ENCODE peak calls at places on chromosomes 16 and 17, in five cellular contexts. L is activated CD4-positive, alpha-beta T cell treated with anti-CD3 and anti-CD28 coated beads, Interleukin-2, amount 50 U/mL, for 48 hours; E is ureter; Q is cardiac fibroblast; J is activated naive CD4-positive, alpha-beta T cell. P is an unnamed sample.

GRCh38 chr17:10618202-10618635 is 38.9 kb downstream of the MYH3 start:
- DNase-seq in E (peak; percentile 63), L (peak; percentile 69), J (peak; percentile 46), Q (peak; percentile 74), P (peak; percentile 22)

GRCh38 chr16:2287916-2288547 is 20.1 kb upstream of the RNPS1 start:
- DNase-seq in J (no peak), E (no peak), L (no peak), Q (no peak), P (no peak)

GRCh38 chr16:1338119-1338730 is 4.8 kb downstream of the BAIAP3 start:
- DNase-seq in L (peak; percentile 34), Q (no peak), J (peak; percentile 12), E (no peak), P (no peak)

GRCh38 chr17:48213797-48214196 is 106.2 kb downstream of the SNX11 start:
- DNase-seq in J (no peak), Q (no peak), L (no peak), E (no peak), P (no peak)

GRCh38 chr16:11992008-11992584 is 15.6 kb downstream of the SNX29 start:
- DNase-seq in L (no peak), Q (no peak), J (no peak), E (no peak), P (peak; percentile 38)

GRCh38 chr16:86505185-86505898 is 5.0 kb upstream of the FOXF1 start:
- DNase-seq in L (no peak), E (no peak), J (no peak), Q (no peak), P (no peak)

GRCh38 chr17:27878776-27879562 is 14.2 kb downstream of the LYRM9 start:
- DNase-seq in E (no peak), Q (no peak), L (peak; percentile 50), J (peak; percentile 44), P (no peak)

GRCh38 chr17:17108681-17109049 is 66.4 kb downstream of the MPRIP start:
- DNase-seq in L (no peak), E (peak; percentile 64), Q (no peak), J (no peak), P (no peak)

GRCh38 chr16:88529596-88529995 is 40.6 kb upstream of the ZC3H18 start:
- DNase-seq in J (no peak), Q (no peak), L (no peak), E (no peak), P (no peak)

GRCh38 chr17:57256708-57257112 is 387 bp downstream of the MSI2 start:
- DNase-seq in L (peak; percentile 44), J (peak; percentile 33), Q (peak; percentile 19), E (no peak), P (peak; percentile 36)

GRCh38 chr17:34252138-34252889 is 2.8 kb upstream of the CCL2 start:
- DNase-seq in E (peak; percentile 93), Q (peak; percentile 94), J (no peak), L (no peak), P (peak; percentile 91)

GRCh38 chr17:28573521-28573920 is 2.2 kb upstream of the PIGS start:
- DNase-seq in L (no peak), J (no peak), Q (no peak), E (no peak), P (no peak)

GRCh38 chr16:69396187-69397061 is 10.6 kb upstream of the TERF2 start:
- DNase-seq in Q (peak; percentile 98), E (peak; percentile 89), L (peak; percentile 79), J (peak; percentile 32), P (peak; percentile 93)

GRCh38 chr16:56262148-56262878 is 71.0 kb downstream of the GNAO1 start:
- DNase-seq in E (peak; percentile 59), J (peak; percentile 3), Q (no peak), L (peak; percentile 24), P (no peak)

GRCh38 chr16:71851726-71852125 is 6.0 kb downstream of the ATXN1L start:
- DNase-seq in E (no peak), L (no peak), J (no peak), Q (no peak), P (no peak)

GRCh38 chr17:9725575-9725974 is 65.8 kb downstream of the DHRS7C start:
- DNase-seq in Q (no peak), E (no peak), J (no peak), L (no peak), P (no peak)

GRCh38 chr17:52120465-52120864 is 38.0 kb downstream of the CA10 start:
- DNase-seq in L (no peak), Q (no peak), J (no peak), E (no peak), P (no peak)

GRCh38 chr16:23949630-23950290 is 114.0 kb downstream of the PRKCB start:
- DNase-seq in J (peak; percentile 64), E (peak; percentile 45), Q (no peak), L (peak; percentile 62), P (peak; percentile 45)

GRCh38 chr17:28112199-28112995 is 69.9 kb downstream of the NLK start:
- DNase-seq in E (no peak), L (no peak), Q (peak; percentile 50), J (no peak), P (no peak)

GRCh38 chr16:54505479-54506247 is 219.1 kb upstream of the IRX3 start:
- DNase-seq in J (no peak), E (no peak), L (no peak), Q (peak; percentile 57), P (no peak)

GRCh38 chr16:62289230-62289629 is 253.0 kb upstream of the CDH8 start:
- DNase-seq in J (no peak), E (no peak), Q (no peak), L (no peak), P (no peak)

GRCh38 chr17:40827746-40828453 is 5.5 kb upstream of the KRT10 start:
- DNase-seq in Q (peak; percentile 72), L (no peak), E (no peak), J (no peak), P (peak; percentile 11)

GRCh38 chr16:30003670-30004423 is 7.0 kb downstream of the DOC2A start:
- DNase-seq in J (no peak), Q (no peak), E (no peak), L (no peak), P (no peak)

GRCh38 chr17:76002100-76002499 is 1.4 kb downstream of the CDK3 start:
- DNase-seq in L (no peak), Q (no peak), E (no peak), J (no peak), P (no peak)

GRCh38 chr16:88502776-88503280 is 49.7 kb downstream of the ZFPM1 start:
- DNase-seq in Q (no peak), E (no peak), L (no peak), J (no peak), P (no peak)

GRCh38 chr17:40516581-40517285 is 15.3 kb upstream of the TNS4 start:
- DNase-seq in J (peak; percentile 28), L (peak; percentile 66), E (no peak), Q (peak; percentile 48), P (peak; percentile 68)

GRCh38 chr16:85146922-85147651 is 34.8 kb upstream of the CIBAR2 start:
- DNase-seq in L (no peak), J (no peak), E (no peak), Q (no peak), P (no peak)

GRCh38 chr17:34243732-34244299 is 11.3 kb upstream of the CCL2 start:
- DNase-seq in E (no peak), J (no peak), L (no peak), Q (no peak), P (no peak)

GRCh38 chr16:67110136-67110847 is 551 bp downstream of the PHAF1 start:
- DNase-seq in Q (no peak), E (no peak), L (no peak), J (no peak), P (peak; percentile 94)

GRCh38 chr17:50188521-50189395 is 12.7 kb downstream of the COL1A1 start:
- DNase-seq in L (no peak), J (no peak), E (no peak), Q (peak; percentile 70), P (no peak)

GRCh38 chr17:29682987-29683386 is 60.3 kb upstream of the CORO6 start:
- DNase-seq in L (no peak), E (no peak), Q (no peak), J (no peak), P (no peak)

GRCh38 chr16:65044861-65045260 is 77.0 kb downstream of the CDH11 start:
- DNase-seq in J (no peak), E (no peak), L (no peak), Q (peak; percentile 76), P (no peak)

GRCh38 chr17:1047886-1048470 is 51.0 kb downstream of the TIMM22 start:
- DNase-seq in L (no peak), Q (no peak), J (no peak), E (no peak), P (no peak)

GRCh38 chr17:40177275-40177874 is at the start of gene RAPGEFL1:
- DNase-seq in J (peak; percentile 79), E (peak; percentile 86), L (peak; percentile 90), Q (peak; percentile 60), P (no peak)

GRCh38 chr17:15440347-15440746 is 27.1 kb downstream of the CDRT4 start:
- DNase-seq in Q (no peak), E (no peak), L (no peak), J (no peak), P (no peak)

GRCh38 chr16:77297996-77298637 is 98.9 kb downstream of the SYCE1L start:
- DNase-seq in Q (peak; percentile 75), L (no peak), J (no peak), E (no peak), P (no peak)

GRCh38 chr16:85327731-85328664 is 215.7 kb upstream of the CIBAR2 start:
- DNase-seq in L (no peak), J (no peak), E (no peak), Q (no peak), P (no peak)